ENCODE peak calls at places on chromosomes 16 and 17, in four cellular contexts. B, S, F and J are unnamed samples. For H3K9me3, the result is how much of the 10 kb centered on the place peaks cover.

GRCh38 chr17:81397314-81398169 is 2.3 kb downstream of the BAHCC1 start:
- DNase-seq in S (no peak), B (no peak), F (no peak), J (no peak)

GRCh38 chr17:4994081-4994595 is 3.2 kb downstream of the INCA1 start:
- DNase-seq in B (no peak), S (no peak), F (no peak), J (no peak)

GRCh38 chr16:53372942-53373871 is 61.1 kb upstream of the RBL2 start:
- DNase-seq in B (no peak), F (peak), S (no peak), J (peak)

GRCh38 chr17:64354824-64355535 is 35.7 kb downstream of the PECAM1 start:
- DNase-seq in B (no peak), S (no peak), F (no peak), J (no peak)

GRCh38 chr16:75921281-75921680 is 195.0 kb upstream of the CPHXL start:
- DNase-seq in F (no peak), S (no peak), B (no peak), J (no peak)

GRCh38 chr17:8643855-8644506 is 13.5 kb upstream of the MYH10 start:
- DNase-seq in S (no peak), F (no peak), B (no peak), J (no peak)

GRCh38 chr17:50047488-50048126 is 8.3 kb upstream of the ITGA3 start:
- DNase-seq in F (no peak), S (no peak), B (no peak), J (no peak)

GRCh38 chr17:36614974-36615373 is 13.6 kb downstream of the MRM1 start:
- DNase-seq in S (no peak), B (no peak), F (no peak), J (no peak)

GRCh38 chr17:57234252-57235092 is 21.9 kb upstream of the MSI2 start:
- DNase-seq in F (no peak), S (no peak), B (no peak), J (no peak)

GRCh38 chr16:28574925-28575324 is 21.2 kb downstream of the SGF29 start:
- DNase-seq in B (no peak), F (no peak), S (no peak), J (no peak)

GRCh38 chr17:39870776-39871175 is 2.8 kb downstream of the ZPBP2 start:
- DNase-seq in B (no peak), F (no peak), S (no peak), J (no peak)

GRCh38 chr17:17411692-17412091 is 65.1 kb upstream of the MED9 start:
- DNase-seq in S (no peak), B (no peak), F (no peak), J (no peak)

GRCh38 chr17:32283745-32284207 is 18.1 kb downstream of the RHBDL3 start:
- DNase-seq in S (no peak), F (no peak), B (no peak), J (no peak)

GRCh38 chr16:85457366-85457765 is 155.8 kb upstream of the GSE1 start:
- DNase-seq in S (no peak), F (no peak), B (no peak), J (no peak)

GRCh38 chr17:74521701-74522201 is 9.5 kb downstream of the CD300LB start:
- DNase-seq in S (no peak), B (no peak), F (no peak), J (no peak)

GRCh38 chr16:3717235-3718018 is at the start of gene TRAP1:
- DNase-seq in B (peak), S (peak), F (peak), J (peak)

GRCh38 chr17:1294157-1294717 is 14.8 kb downstream of the TRARG1 start:
- DNase-seq in F (peak), B (no peak), S (no peak), J (peak)

GRCh38 chr17:34709108-34709779 is 129.9 kb downstream of the TMEM132E start:
- DNase-seq in S (no peak), B (no peak), F (no peak), J (no peak)

GRCh38 chr17:21242026-21242700 is 11.0 kb downstream of the NATD1 start:
- DNase-seq in F (no peak), B (no peak), S (no peak), J (no peak)

GRCh38 chr17:48028736-48029135 is 8.9 kb downstream of the COPZ2 start:
- DNase-seq in S (no peak), F (no peak), B (no peak), J (no peak)

GRCh38 chr16:19654147-19654546 is 63.9 kb downstream of the KNOP1 start:
- DNase-seq in B (no peak), F (no peak), S (no peak), J (no peak)

GRCh38 chr17:8473451-8474192 is 37.9 kb downstream of the NDEL1 start:
- DNase-seq in B (no peak), F (no peak), S (no peak), J (no peak)

GRCh38 chr16:28193530-28194423 is 18.0 kb downstream of the XPO6 start:
- DNase-seq in F (peak), S (no peak), B (no peak), J (peak)

GRCh38 chr16:67514382-67514828 is 14.2 kb upstream of the RIPOR1 start:
- DNase-seq in F (peak), S (peak), B (peak), J (peak)

GRCh38 chr17:57242148-57242547 is 14.2 kb upstream of the MSI2 start:
- DNase-seq in S (no peak), F (no peak), B (peak), J (no peak)

GRCh38 chr16:14409563-14409962 is 220.5 kb downstream of the PARN start:
- DNase-seq in F (no peak), S (peak), B (peak), J (no peak)

GRCh38 chr17:80970044-80970761 is 21.4 kb upstream of the CHMP6 start:
- DNase-seq in F (no peak), S (peak), B (peak), J (peak)

GRCh38 chr17:72117748-72118587 is 2.9 kb upstream of the SOX9 start:
- DNase-seq in F (no peak), B (peak), S (no peak), J (no peak)

GRCh38 chr16:50293994-50294855 is 27.9 kb downstream of the ADCY7 start:
- DNase-seq in B (no peak), S (no peak), F (no peak), J (no peak)

GRCh38 chr16:69564845-69565610 is 738 bp upstream of the NFAT5 start:
- DNase-seq in F (no peak), S (no peak), B (no peak), J (no peak)

GRCh38 chr17:81093576-81094223 is 58.7 kb downstream of the BAIAP2 start:
- DNase-seq in F (no peak), B (no peak), S (no peak), J (no peak)

GRCh38 chr16:69482410-69482951 is 58.1 kb downstream of the CYB5B start:
- DNase-seq in F (no peak), S (peak), B (peak), J (no peak)

GRCh38 chr16:84514874-84515835 is 10.7 kb upstream of the MEAK7 start:
- DNase-seq in S (no peak), F (peak), B (no peak), J (peak)

GRCh38 chr16:31785126-31785525 is 88.5 kb upstream of the ZNF267 start:
- DNase-seq in B (no peak), F (no peak), S (no peak), J (no peak)
- H3K9me3 ChIP-seq in B (under half), F (under half), S (under half), J (half or more)

GRCh38 chr16:35492225-35492624 is 2032.8 kb downstream of the TP53TG3F start:
- DNase-seq in S (no peak), F (no peak), B (no peak), J (no peak)
- H3K9me3 ChIP-seq in S (under half), F (under half), B (under half), J (under half)

GRCh38 chr16:78916928-78917545 is 683.5 kb downstream of the MAF start:
- DNase-seq in F (no peak), B (no peak), S (no peak), J (no peak)
- H3K9me3 ChIP-seq in F (under half), B (under half), S (under half), J (under half)

DNA sequence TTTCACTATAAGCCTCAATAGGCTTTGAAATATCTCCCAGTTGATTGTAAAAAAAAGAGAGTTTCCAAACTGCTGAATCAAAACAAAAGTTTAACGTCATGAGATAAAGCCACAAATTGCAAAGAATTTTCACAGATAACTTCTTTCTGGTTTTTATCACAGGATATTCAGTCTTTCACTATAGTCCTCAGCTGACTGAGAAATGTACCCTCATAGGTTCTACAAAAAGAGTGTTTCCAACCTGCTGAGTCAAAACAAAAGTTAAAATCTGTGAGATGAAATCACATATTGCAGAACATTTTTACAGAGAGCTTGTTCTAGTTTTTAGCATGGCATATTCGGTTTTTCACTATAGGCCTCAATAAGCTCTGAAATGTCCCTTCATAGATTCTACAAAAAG is 559.2 kb downstream of the KCNJ18 start:
- DNase-seq in S (no peak), F (no peak), B (no peak), J (no peak)
- H3K9me3 ChIP-seq in S (under half), F (under half), B (under half), J (under half)

DNA sequence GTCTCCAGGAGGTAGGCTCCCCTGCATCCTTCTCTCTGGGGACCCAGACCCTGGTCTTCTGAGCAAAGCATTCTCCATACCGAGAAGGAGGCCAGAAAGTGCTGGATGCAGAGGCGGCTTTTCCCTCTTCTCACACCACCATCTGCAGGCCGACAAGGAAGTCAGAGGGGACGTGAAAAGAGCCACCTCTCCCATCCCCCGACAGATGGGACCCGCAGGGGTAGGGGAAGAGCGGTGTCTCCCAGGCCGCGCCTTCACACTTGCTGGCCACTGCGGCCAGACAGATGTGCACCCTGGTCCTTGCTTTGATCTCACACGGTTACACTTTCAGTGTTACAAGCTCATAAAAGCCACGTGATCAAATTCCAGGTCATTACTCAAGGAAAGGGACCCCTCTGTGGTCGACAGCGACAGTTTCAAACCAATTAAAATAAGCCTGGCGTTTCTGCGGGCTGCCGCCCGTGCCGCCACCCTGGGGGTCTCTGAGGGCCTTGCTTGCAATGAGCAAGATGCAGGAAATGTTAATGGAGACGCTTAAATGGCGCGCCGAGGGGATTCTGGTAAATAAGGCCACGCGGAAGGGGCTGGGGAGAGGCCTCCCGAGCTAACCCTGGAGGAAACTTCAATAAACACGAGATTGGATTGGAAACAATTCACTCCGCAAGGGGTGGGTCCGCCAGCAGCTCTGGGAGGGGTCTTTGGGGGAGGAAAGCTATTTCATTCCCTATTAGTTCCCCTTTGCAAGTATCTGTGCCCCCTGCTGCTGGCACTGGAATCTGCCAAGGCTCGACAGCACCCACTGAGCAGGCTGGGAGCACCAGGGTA is 240.9 kb downstream of the ENGASE start:
- DNase-seq in B (no peak), S (no peak), F (no peak), J (no peak)
- H3K9me3 ChIP-seq in B (under half), S (under half), F (under half), J (under half)

GRCh38 chr17:73172252-73172651 is 7.4 kb downstream of the SSTR2 start:
- DNase-seq in F (no peak), B (no peak), S (no peak), J (no peak)
- H3K9me3 ChIP-seq in F (under half), B (under half), S (under half), J (under half)

GRCh38 chr16:25311039-25311438 is 53.4 kb upstream of the ZKSCAN2 start:
- DNase-seq in S (no peak), B (no peak), F (no peak), J (no peak)

GRCh38 chr16:25317732-25318316 is 60.2 kb upstream of the ZKSCAN2 start:
- DNase-seq in S (no peak), B (no peak), F (no peak), J (no peak)

GRCh38 chr16:25311950-25312349 is 54.3 kb upstream of the ZKSCAN2 start:
- DNase-seq in S (no peak), B (no peak), F (no peak), J (no peak)
- H3K9me3 ChIP-seq in S (under half), B (under half), F (under half), J (under half)

DNA sequence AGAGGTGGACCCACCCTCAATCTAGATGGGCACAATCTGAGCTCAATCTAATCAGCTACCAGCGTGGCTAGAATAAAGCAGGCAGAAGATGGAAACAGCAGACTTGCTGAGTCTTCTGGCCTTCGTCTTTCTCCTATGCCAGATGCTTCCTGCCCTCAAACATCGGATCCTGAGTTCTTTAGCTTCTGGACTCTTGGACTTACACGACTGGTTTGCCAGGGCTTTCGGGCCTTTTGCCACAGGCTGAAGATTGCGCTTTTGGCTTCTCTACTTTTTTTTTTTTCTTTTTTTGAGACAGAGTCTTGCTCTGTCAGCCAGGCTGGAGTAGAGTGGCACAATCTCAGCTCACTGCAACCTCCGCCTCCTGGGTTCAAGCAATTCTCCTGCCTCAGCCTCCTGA is 65.1 kb downstream of the UTP18 start:
- DNase-seq in S (no peak), B (no peak), F (no peak), J (no peak)
- H3K9me3 ChIP-seq in S (under half), B (under half), F (under half), J (under half)